ENCODE peak calls at places on chromosome 16, in ten cellular contexts. One of them, this sample, is unnamed.

GRCh38 chr16:58678716-58679115 is 5.9 kb downstream of the SLC38A7 start:
- DNase-seq in CD8-positive, alpha-beta memory T cell: no peak
- DNase-seq in effector CD8-positive, alpha-beta T cell: no peak
- DNase-seq in stimulated activated naive CD8-positive, alpha-beta T cell treated with anti-CD3 and anti-CD28 coated beads, Interleukin-15, amount 100 ng/mL, for 72 hours: no peak
- DNase-seq in activated naive CD4-positive, alpha-beta T cell treated with anti-CD3 and anti-CD28 coated beads for 36 hours: peak
- DNase-seq in ovary: no peak
- DNase-seq in progenitor cell of endocrine pancreas: no peak
- DNase-seq in anterior cingulate cortex: peak
- DNase-seq in BJ: no peak
- DNase-seq in GM23338: no peak
- DNase-seq in this sample: no peak

GRCh38 chr16:30844671-30845449 is 49.0 kb downstream of the BCL7C start:
- DNase-seq in ovary: peak
- DNase-seq in anterior cingulate cortex: peak
- DNase-seq in BJ: peak
- DNase-seq in progenitor cell of endocrine pancreas: peak
- DNase-seq in CD8-positive, alpha-beta memory T cell: peak
- DNase-seq in GM23338: peak
- DNase-seq in activated naive CD4-positive, alpha-beta T cell treated with anti-CD3 and anti-CD28 coated beads for 36 hours: peak
- DNase-seq in stimulated activated naive CD8-positive, alpha-beta T cell treated with anti-CD3 and anti-CD28 coated beads, Interleukin-15, amount 100 ng/mL, for 72 hours: peak
- DNase-seq in effector CD8-positive, alpha-beta T cell: peak
- DNase-seq in this sample: peak

GRCh38 chr16:71933913-71934696 is 38.8 kb downstream of the IST1 start:
- DNase-seq in stimulated activated naive CD8-positive, alpha-beta T cell treated with anti-CD3 and anti-CD28 coated beads, Interleukin-15, amount 100 ng/mL, for 72 hours: no peak
- DNase-seq in BJ: no peak
- DNase-seq in anterior cingulate cortex: no peak
- DNase-seq in GM23338: no peak
- DNase-seq in progenitor cell of endocrine pancreas: no peak
- DNase-seq in CD8-positive, alpha-beta memory T cell: no peak
- DNase-seq in ovary: no peak
- DNase-seq in activated naive CD4-positive, alpha-beta T cell treated with anti-CD3 and anti-CD28 coated beads for 36 hours: no peak
- DNase-seq in effector CD8-positive, alpha-beta T cell: no peak
- DNase-seq in this sample: no peak

GRCh38 chr16:4890686-4891085 is 43.4 kb downstream of the UBN1 start:
- DNase-seq in BJ: no peak
- DNase-seq in activated naive CD4-positive, alpha-beta T cell treated with anti-CD3 and anti-CD28 coated beads for 36 hours: no peak
- DNase-seq in anterior cingulate cortex: no peak
- DNase-seq in progenitor cell of endocrine pancreas: no peak
- DNase-seq in CD8-positive, alpha-beta memory T cell: no peak
- DNase-seq in GM23338: no peak
- DNase-seq in ovary: no peak
- DNase-seq in effector CD8-positive, alpha-beta T cell: no peak
- DNase-seq in stimulated activated naive CD8-positive, alpha-beta T cell treated with anti-CD3 and anti-CD28 coated beads, Interleukin-15, amount 100 ng/mL, for 72 hours: no peak
- DNase-seq in this sample: no peak

GRCh38 chr16:6558133-6558532 is 774.5 kb upstream of the RBFOX1 start:
- DNase-seq in progenitor cell of endocrine pancreas: no peak
- DNase-seq in stimulated activated naive CD8-positive, alpha-beta T cell treated with anti-CD3 and anti-CD28 coated beads, Interleukin-15, amount 100 ng/mL, for 72 hours: no peak
- DNase-seq in ovary: no peak
- DNase-seq in BJ: no peak
- DNase-seq in CD8-positive, alpha-beta memory T cell: no peak
- DNase-seq in anterior cingulate cortex: no peak
- DNase-seq in activated naive CD4-positive, alpha-beta T cell treated with anti-CD3 and anti-CD28 coated beads for 36 hours: no peak
- DNase-seq in GM23338: peak
- DNase-seq in effector CD8-positive, alpha-beta T cell: no peak
- DNase-seq in this sample: peak

GRCh38 chr16:58048914-58049696 is 23.6 kb downstream of the MMP15 start:
- DNase-seq in activated naive CD4-positive, alpha-beta T cell treated with anti-CD3 and anti-CD28 coated beads for 36 hours: no peak
- DNase-seq in ovary: no peak
- DNase-seq in GM23338: no peak
- DNase-seq in anterior cingulate cortex: no peak
- DNase-seq in effector CD8-positive, alpha-beta T cell: no peak
- DNase-seq in BJ: no peak
- DNase-seq in stimulated activated naive CD8-positive, alpha-beta T cell treated with anti-CD3 and anti-CD28 coated beads, Interleukin-15, amount 100 ng/mL, for 72 hours: no peak
- DNase-seq in CD8-positive, alpha-beta memory T cell: no peak
- DNase-seq in progenitor cell of endocrine pancreas: no peak
- DNase-seq in this sample: no peak

GRCh38 chr16:69865701-69866100 is 85.4 kb upstream of the CLEC18A start:
- DNase-seq in progenitor cell of endocrine pancreas: no peak
- DNase-seq in activated naive CD4-positive, alpha-beta T cell treated with anti-CD3 and anti-CD28 coated beads for 36 hours: no peak
- DNase-seq in GM23338: peak
- DNase-seq in CD8-positive, alpha-beta memory T cell: no peak
- DNase-seq in BJ: no peak
- DNase-seq in stimulated activated naive CD8-positive, alpha-beta T cell treated with anti-CD3 and anti-CD28 coated beads, Interleukin-15, amount 100 ng/mL, for 72 hours: no peak
- DNase-seq in anterior cingulate cortex: no peak
- DNase-seq in effector CD8-positive, alpha-beta T cell: no peak
- DNase-seq in ovary: no peak
- DNase-seq in this sample: peak

GRCh38 chr16:85592700-85593502 is 20.2 kb upstream of the GSE1 start:
- DNase-seq in effector CD8-positive, alpha-beta T cell: no peak
- DNase-seq in GM23338: no peak
- DNase-seq in activated naive CD4-positive, alpha-beta T cell treated with anti-CD3 and anti-CD28 coated beads for 36 hours: no peak
- DNase-seq in anterior cingulate cortex: no peak
- DNase-seq in CD8-positive, alpha-beta memory T cell: no peak
- DNase-seq in BJ: no peak
- DNase-seq in stimulated activated naive CD8-positive, alpha-beta T cell treated with anti-CD3 and anti-CD28 coated beads, Interleukin-15, amount 100 ng/mL, for 72 hours: no peak
- DNase-seq in progenitor cell of endocrine pancreas: no peak
- DNase-seq in ovary: no peak
- DNase-seq in this sample: no peak

GRCh38 chr16:72947379-72948237 is 100.3 kb downstream of the ZFHX3 start:
- DNase-seq in BJ: no peak
- DNase-seq in anterior cingulate cortex: no peak
- DNase-seq in ovary: no peak
- DNase-seq in progenitor cell of endocrine pancreas: no peak
- DNase-seq in CD8-positive, alpha-beta memory T cell: no peak
- DNase-seq in activated naive CD4-positive, alpha-beta T cell treated with anti-CD3 and anti-CD28 coated beads for 36 hours: no peak
- DNase-seq in effector CD8-positive, alpha-beta T cell: no peak
- DNase-seq in stimulated activated naive CD8-positive, alpha-beta T cell treated with anti-CD3 and anti-CD28 coated beads, Interleukin-15, amount 100 ng/mL, for 72 hours: no peak
- DNase-seq in GM23338: no peak
- DNase-seq in this sample: no peak

GRCh38 chr16:70375636-70376611 is 29.2 kb downstream of the DDX19A start:
- DNase-seq in effector CD8-positive, alpha-beta T cell: no peak
- DNase-seq in anterior cingulate cortex: peak
- DNase-seq in GM23338: no peak
- DNase-seq in stimulated activated naive CD8-positive, alpha-beta T cell treated with anti-CD3 and anti-CD28 coated beads, Interleukin-15, amount 100 ng/mL, for 72 hours: no peak
- DNase-seq in activated naive CD4-positive, alpha-beta T cell treated with anti-CD3 and anti-CD28 coated beads for 36 hours: no peak
- DNase-seq in BJ: no peak
- DNase-seq in ovary: no peak
- DNase-seq in CD8-positive, alpha-beta memory T cell: no peak
- DNase-seq in progenitor cell of endocrine pancreas: no peak
- DNase-seq in this sample: peak

GRCh38 chr16:23174622-23175021 is 7.9 kb upstream of the SCNN1G start:
- DNase-seq in progenitor cell of endocrine pancreas: no peak
- DNase-seq in CD8-positive, alpha-beta memory T cell: no peak
- DNase-seq in ovary: no peak
- DNase-seq in GM23338: peak
- DNase-seq in effector CD8-positive, alpha-beta T cell: no peak
- DNase-seq in BJ: no peak
- DNase-seq in activated naive CD4-positive, alpha-beta T cell treated with anti-CD3 and anti-CD28 coated beads for 36 hours: peak
- DNase-seq in anterior cingulate cortex: no peak
- DNase-seq in stimulated activated naive CD8-positive, alpha-beta T cell treated with anti-CD3 and anti-CD28 coated beads, Interleukin-15, amount 100 ng/mL, for 72 hours: no peak
- DNase-seq in this sample: peak

This sample was measured in mesendoderm.